ENCODE peak calls at places on chromosomes 7 and 10, in seven cellular contexts. I is HCT116, J is aorta, Q is dorsolateral prefrontal cortex, X is stomach, Y is GM23248, R is brain microvascular endothelial cell. Z is an unnamed sample.

GRCh38 chr10:116548301-116548700 is 2.6 kb downstream of the PNLIP start:
- DNase-seq in I (no peak), J (no peak), Q (no peak), X (no peak), Y (no peak), R (no peak), Z (no peak)

GRCh38 chr7:134351424-134351823 is 34.7 kb upstream of the SLC35B4 start:
- DNase-seq in I (no peak), J (no peak), Q (no peak), X (no peak), Y (no peak), R (no peak), Z (peak; percentile 53)

GRCh38 chr7:124155400-124156022 is 122.6 kb upstream of the TMEM229A start:
- DNase-seq in I (peak; percentile 15), J (no peak), Q (no peak), X (no peak), Y (peak; percentile 37), R (no peak), Z (no peak)

GRCh38 chr7:90401989-90402388 is 1.3 kb upstream of the CLDN12 start:
- DNase-seq in I (no peak), J (no peak), Q (no peak), X (no peak), Y (peak; percentile 64), R (no peak), Z (no peak)

GRCh38 chr10:25852364-25852941 is 81.6 kb upstream of the MYO3A start:
- DNase-seq in I (no peak), J (no peak), Q (no peak), X (no peak), Y (no peak), R (no peak), Z (no peak)

GRCh38 chr7:92888-93672 is 99.3 kb upstream of the FAM20C start:
- DNase-seq in I (no peak), J (no peak), Q (no peak), X (no peak), Y (no peak), R (no peak), Z (no peak)

GRCh38 chr7:75971961-75972763 is 22.2 kb downstream of the TMEM120A start:
- DNase-seq in I (no peak), J (peak; percentile 65), Q (no peak), X (no peak), Y (peak; percentile 55), R (no peak), Z (no peak)

GRCh38 chr7:113267885-113268284 is 149.5 kb upstream of the SMIM30 start:
- DNase-seq in I (no peak), J (no peak), Q (no peak), X (no peak), Y (peak; percentile 85), R (peak; percentile 36), Z (no peak)

GRCh38 chr7:99839560-99840011 is 11.8 kb downstream of the CYP3A43 start:
- DNase-seq in I (no peak), J (no peak), Q (no peak), X (peak; percentile 63), Y (no peak), R (no peak), Z (no peak)

GRCh38 chr10:50556238-50557120 is 67.3 kb downstream of the SGMS1 start:
- DNase-seq in I (no peak), J (no peak), Q (no peak), X (no peak), Y (no peak), R (no peak), Z (no peak)

GRCh38 chr7:141072548-141073172 is 1.2 kb upstream of the TMEM178B start:
- DNase-seq in I (no peak), J (peak; percentile 58), Q (peak; percentile 80), X (no peak), Y (peak; percentile 80), R (peak; percentile 79), Z (peak; percentile 65)

GRCh38 chr10:92689663-92690210 is at the start of gene HHEX:
- DNase-seq in I (peak; percentile 37), J (peak; percentile 84), Q (no peak), X (peak; percentile 72), Y (peak; percentile 58), R (no peak), Z (no peak)

GRCh38 chr7:80659120-80660055 is 20.9 kb downstream of the CD36 start:
- DNase-seq in I (peak; percentile 31), J (no peak), Q (no peak), X (no peak), Y (peak; percentile 53), R (no peak), Z (no peak)

GRCh38 chr10:79298403-79299244 is 48.6 kb upstream of the PPIF start:
- DNase-seq in I (peak; percentile 53), J (peak; percentile 82), Q (no peak), X (peak; percentile 71), Y (peak; percentile 100), R (peak; percentile 98), Z (no peak)

GRCh38 chr10:44978213-44978569 is 418 bp downstream of the DEPP1 start:
- DNase-seq in I (no peak), J (no peak), Q (peak; percentile 2), X (no peak), Y (no peak), R (no peak), Z (no peak)

GRCh38 chr10:44978570-44979280 is at the start of gene DEPP1:
- DNase-seq in I (peak; percentile 90), J (peak; percentile 95), Q (peak; percentile 76), X (peak; percentile 97), Y (peak; percentile 88), R (peak; percentile 78), Z (peak; percentile 51)

GRCh38 chr10:44981172-44982113 is 2.8 kb upstream of the DEPP1 start:
- DNase-seq in I (peak; percentile 73), J (peak; percentile 88), Q (peak; percentile 45), X (no peak), Y (peak; percentile 95), R (peak; percentile 87), Z (no peak)

GRCh38 chr10:44980309-44981171 is 1.9 kb upstream of the DEPP1 start:
- DNase-seq in I (no peak), J (peak; percentile 56), Q (no peak), X (no peak), Y (peak; percentile 49), R (no peak), Z (no peak)

GRCh38 chr10:44979281-44980181 is 922 bp upstream of the DEPP1 start:
- DNase-seq in I (no peak), J (peak; percentile 49), Q (peak; percentile 40), X (no peak), Y (no peak), R (no peak), Z (no peak)
- H3K27ac ChIP-seq in I (peak overlapping the region; percentile 61), J (peak overlapping the region; percentile 29), Q (peak overlapping the region; percentile 94), X (peak overlapping the region; percentile 66), Y (peak overlapping the region; percentile 86), R (peak overlapping the region; percentile 32), Z (peak overlapping the region; percentile 84)

GRCh38 chr7:104861729-104862128 is 152.3 kb upstream of the KMT2E start:
- DNase-seq in I (no peak), J (no peak), Q (no peak), X (no peak), Y (no peak), R (no peak), Z (no peak)

GRCh38 chr7:104855826-104856225 is 158.2 kb upstream of the KMT2E start:
- DNase-seq in I (no peak), J (no peak), Q (no peak), X (no peak), Y (no peak), R (no peak), Z (no peak)

GRCh38 chr7:104859754-104860426 is 154.1 kb upstream of the KMT2E start:
- DNase-seq in I (no peak), J (no peak), Q (no peak), X (no peak), Y (no peak), R (no peak), Z (no peak)

GRCh38 chr7:104862719-104863118 is 151.3 kb upstream of the KMT2E start:
- DNase-seq in I (peak; percentile 38), J (no peak), Q (no peak), X (no peak), Y (peak; percentile 23), R (peak; percentile 5), Z (no peak)

GRCh38 chr7:104857458-104858425 is 156.3 kb upstream of the KMT2E start:
- DNase-seq in I (no peak), J (no peak), Q (no peak), X (no peak), Y (no peak), R (no peak), Z (no peak)
- H3K27ac ChIP-seq in I (no peak overlapping the region), J (no peak overlapping the region), Q (no peak overlapping the region), X (no peak overlapping the region), Y (no peak overlapping the region), R (no peak overlapping the region), Z (no peak overlapping the region)

DNA sequence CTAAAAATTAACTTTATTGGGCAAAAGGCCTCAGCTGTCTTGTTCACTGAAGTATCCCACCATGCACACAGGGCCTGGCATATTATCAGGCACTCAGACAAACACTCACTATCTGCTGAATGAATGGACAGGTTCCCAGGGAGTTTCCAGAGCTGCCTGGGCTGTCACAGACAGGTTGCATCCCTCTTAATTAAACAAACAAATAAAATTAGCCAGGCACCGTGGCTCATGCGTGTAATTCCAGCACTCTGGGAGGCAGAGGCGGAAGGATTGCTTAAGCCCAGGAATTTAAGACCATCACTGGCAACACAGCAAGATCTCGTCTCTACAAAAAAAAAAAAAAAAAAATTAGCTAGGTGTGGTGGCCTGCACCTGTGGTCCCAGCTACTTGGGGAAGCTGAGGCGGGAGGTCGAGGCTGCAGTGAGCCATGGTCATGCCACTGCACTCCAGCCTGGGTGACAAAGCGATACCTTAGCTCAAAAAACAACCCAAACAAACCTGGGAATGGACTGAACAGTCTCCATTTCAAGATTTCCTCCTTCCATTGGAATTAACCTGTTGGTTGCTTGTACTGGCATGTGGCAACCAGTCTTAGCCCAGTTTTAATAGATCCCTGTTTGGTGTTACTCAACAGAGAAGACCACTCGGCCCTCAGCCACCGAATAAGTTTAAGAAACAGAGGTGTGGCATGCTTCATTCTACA is 1.3 kb upstream of the TSPAN14 start:
- DNase-seq in I (no peak), J (no peak), Q (no peak), X (no peak), Y (no peak), R (no peak), Z (no peak)
- H3K27ac ChIP-seq in I (peak overlapping the region; percentile 40), J (peak overlapping the region; percentile 39), Q (peak overlapping the region; percentile 76), X (peak overlapping the region; percentile 94), Y (no peak overlapping the region), R (no peak overlapping the region), Z (peak overlapping the region; percentile 92)

DNA sequence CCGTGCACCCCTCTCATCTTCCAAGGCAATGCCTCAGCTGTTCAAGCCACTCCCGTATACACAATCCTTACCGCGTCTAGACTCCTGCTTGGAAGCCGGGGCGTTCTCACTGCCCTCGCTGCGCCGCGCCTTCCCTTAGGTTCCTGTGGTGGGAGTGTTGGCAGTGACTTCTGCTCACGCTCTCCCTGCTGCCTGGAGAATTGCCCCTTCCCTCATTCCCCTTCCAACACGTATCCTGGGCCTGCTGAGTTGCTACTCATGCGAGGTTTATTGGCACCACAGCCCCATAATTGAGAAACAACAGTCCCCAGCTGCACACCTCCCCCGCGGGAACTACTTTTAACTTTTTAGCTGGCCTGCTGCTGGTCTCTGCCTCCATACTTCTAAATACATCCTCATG is 31.9 kb downstream of the RBM17 start:
- DNase-seq in I (no peak), J (no peak), Q (no peak), X (no peak), Y (no peak), R (no peak), Z (no peak)
- H3K27ac ChIP-seq in I (no peak overlapping the region), J (no peak overlapping the region), Q (no peak overlapping the region), X (no peak overlapping the region), Y (no peak overlapping the region), R (no peak overlapping the region), Z (no peak overlapping the region)

GRCh38 chr10:13706604-13707003 is 119.8 kb downstream of the PRPF18 start:
- DNase-seq in I (no peak), J (no peak), Q (no peak), X (no peak), Y (no peak), R (no peak), Z (no peak)
- H3K27ac ChIP-seq in I (no peak overlapping the region), J (peak overlapping the region; percentile 10), Q (peak overlapping the region; percentile 44), X (peak overlapping the region; percentile 71), Y (no peak overlapping the region), R (peak overlapping the region; percentile 60), Z (no peak overlapping the region)

Z was measured in caudate nucleus.